ENCODE peak calls at places on chromosomes 12 and 14, in eight cellular contexts. One of them, this sample, is unnamed.

GRCh38 chr12:57735952-57736742 is 2.4 kb downstream of the AGAP2 start:
- DNase-seq in WTC11: peak; percentile 80
- DNase-seq in B cell: no peak
- DNase-seq in AG10803: no peak
- DNase-seq in stomach: no peak
- DNase-seq in mesothelial cell of epicardium: no peak
- DNase-seq in coronary artery: no peak
- DNase-seq in keratinocyte: no peak
- DNase-seq in this sample: no peak

GRCh38 chr12:25995906-25996305 is 37.4 kb downstream of the RASSF8 start:
- DNase-seq in WTC11: no peak
- DNase-seq in B cell: no peak
- DNase-seq in AG10803: peak; percentile 65
- DNase-seq in stomach: no peak
- DNase-seq in mesothelial cell of epicardium: no peak
- DNase-seq in coronary artery: no peak
- DNase-seq in keratinocyte: no peak
- DNase-seq in this sample: no peak

GRCh38 chr14:101127239-101127638 is 223.7 kb upstream of the RTL1 start:
- DNase-seq in WTC11: no peak
- DNase-seq in B cell: no peak
- DNase-seq in AG10803: peak; percentile 8
- DNase-seq in stomach: peak; percentile 9
- DNase-seq in mesothelial cell of epicardium: peak; percentile 7
- DNase-seq in coronary artery: no peak
- DNase-seq in keratinocyte: no peak
- DNase-seq in this sample: peak; percentile 58

GRCh38 chr12:6917491-6918231 is 3.3 kb downstream of the ENO2 start:
- DNase-seq in WTC11: no peak
- DNase-seq in B cell: no peak
- DNase-seq in AG10803: no peak
- DNase-seq in stomach: no peak
- DNase-seq in mesothelial cell of epicardium: no peak
- DNase-seq in coronary artery: no peak
- DNase-seq in keratinocyte: no peak
- DNase-seq in this sample: no peak

GRCh38 chr12:111430418-111431353 is 25.0 kb downstream of the SH2B3 start:
- DNase-seq in WTC11: no peak
- DNase-seq in B cell: peak; percentile 79
- DNase-seq in AG10803: no peak
- DNase-seq in stomach: no peak
- DNase-seq in mesothelial cell of epicardium: no peak
- DNase-seq in coronary artery: no peak
- DNase-seq in keratinocyte: no peak
- DNase-seq in this sample: no peak

GRCh38 chr14:65169351-65169750 is 67.0 kb upstream of the MAX start:
- DNase-seq in WTC11: no peak
- DNase-seq in B cell: peak; percentile 57
- DNase-seq in AG10803: peak; percentile 80
- DNase-seq in stomach: no peak
- DNase-seq in mesothelial cell of epicardium: no peak
- DNase-seq in coronary artery: no peak
- DNase-seq in keratinocyte: no peak
- DNase-seq in this sample: no peak

GRCh38 chr14:59464651-59465569 is at the start of gene GPR135:
- DNase-seq in WTC11: peak; percentile 68
- DNase-seq in B cell: peak; percentile 75
- DNase-seq in AG10803: peak; percentile 38
- DNase-seq in stomach: peak; percentile 67
- DNase-seq in mesothelial cell of epicardium: peak; percentile 75
- DNase-seq in coronary artery: peak; percentile 89
- DNase-seq in keratinocyte: no peak
- DNase-seq in this sample: no peak

GRCh38 chr12:6370994-6371754 is 4.2 kb downstream of the SCNN1A start:
- DNase-seq in WTC11: peak; percentile 87
- DNase-seq in B cell: no peak
- DNase-seq in AG10803: no peak
- DNase-seq in stomach: peak; percentile 66
- DNase-seq in mesothelial cell of epicardium: no peak
- DNase-seq in coronary artery: no peak
- DNase-seq in keratinocyte: peak; percentile 93
- DNase-seq in this sample: no peak

GRCh38 chr14:54931598-54932340 is 29.1 kb upstream of the GCH1 start:
- DNase-seq in WTC11: no peak
- DNase-seq in B cell: no peak
- DNase-seq in AG10803: no peak
- DNase-seq in stomach: no peak
- DNase-seq in mesothelial cell of epicardium: no peak
- DNase-seq in coronary artery: no peak
- DNase-seq in keratinocyte: no peak
- DNase-seq in this sample: no peak

GRCh38 chr14:99755629-99756603 is 37.3 kb upstream of the EML1 start:
- DNase-seq in WTC11: no peak
- DNase-seq in B cell: no peak
- DNase-seq in AG10803: peak; percentile 90
- DNase-seq in stomach: peak; percentile 77
- DNase-seq in mesothelial cell of epicardium: no peak
- DNase-seq in coronary artery: peak; percentile 92
- DNase-seq in keratinocyte: no peak
- DNase-seq in this sample: no peak

GRCh38 chr14:33809456-33809855 is 141.4 kb downstream of the EGLN3 start:
- DNase-seq in WTC11: no peak
- DNase-seq in B cell: no peak
- DNase-seq in AG10803: no peak
- DNase-seq in stomach: no peak
- DNase-seq in mesothelial cell of epicardium: no peak
- DNase-seq in coronary artery: no peak
- DNase-seq in keratinocyte: no peak
- DNase-seq in this sample: no peak

GRCh38 chr14:59185676-59186075 is 2.8 kb upstream of the DAAM1 start:
- DNase-seq in WTC11: no peak
- DNase-seq in B cell: no peak
- DNase-seq in AG10803: no peak
- DNase-seq in stomach: no peak
- DNase-seq in mesothelial cell of epicardium: no peak
- DNase-seq in coronary artery: no peak
- DNase-seq in keratinocyte: no peak
- DNase-seq in this sample: no peak

GRCh38 chr12:89236748-89237428 is 115.4 kb downstream of the DUSP6 start:
- DNase-seq in WTC11: no peak
- DNase-seq in B cell: no peak
- DNase-seq in AG10803: peak; percentile 53
- DNase-seq in stomach: no peak
- DNase-seq in mesothelial cell of epicardium: no peak
- DNase-seq in coronary artery: no peak
- DNase-seq in keratinocyte: no peak
- DNase-seq in this sample: no peak

GRCh38 chr12:49867580-49868341 is 24.9 kb upstream of the BCDIN3D start:
- DNase-seq in WTC11: no peak
- DNase-seq in B cell: no peak
- DNase-seq in AG10803: no peak
- DNase-seq in stomach: no peak
- DNase-seq in mesothelial cell of epicardium: no peak
- DNase-seq in coronary artery: peak; percentile 69
- DNase-seq in keratinocyte: no peak
- DNase-seq in this sample: no peak

GRCh38 chr12:55965941-55966407 is at the start of gene PMEL:
- DNase-seq in WTC11: peak; percentile 48
- DNase-seq in B cell: no peak
- DNase-seq in AG10803: peak; percentile 8
- DNase-seq in stomach: no peak
- DNase-seq in mesothelial cell of epicardium: no peak
- DNase-seq in coronary artery: no peak
- DNase-seq in keratinocyte: no peak
- DNase-seq in this sample: no peak

GRCh38 chr12:55965240-55965639 is 602 bp downstream of the PMEL start:
- DNase-seq in WTC11: no peak
- DNase-seq in B cell: no peak
- DNase-seq in AG10803: no peak
- DNase-seq in stomach: no peak
- DNase-seq in mesothelial cell of epicardium: no peak
- DNase-seq in coronary artery: no peak
- DNase-seq in keratinocyte: no peak
- DNase-seq in this sample: no peak

GRCh38 chr12:55969356-55969755 is 2.7 kb downstream of the CDK2 start:
- DNase-seq in WTC11: no peak
- DNase-seq in B cell: no peak
- DNase-seq in AG10803: no peak
- DNase-seq in stomach: no peak
- DNase-seq in mesothelial cell of epicardium: no peak
- DNase-seq in coronary artery: no peak
- DNase-seq in keratinocyte: no peak
- DNase-seq in this sample: no peak

GRCh38 chr12:55966408-55967281 is at the start of gene CDK2:
- DNase-seq in WTC11: peak; percentile 97
- DNase-seq in B cell: peak; percentile 84
- DNase-seq in AG10803: peak; percentile 65
- DNase-seq in stomach: peak; percentile 97
- DNase-seq in mesothelial cell of epicardium: peak; percentile 96
- DNase-seq in coronary artery: peak; percentile 95
- DNase-seq in keratinocyte: no peak
- DNase-seq in this sample: no peak

GRCh38 chr12:55963760-55964159 is 2.1 kb downstream of the PMEL start:
- DNase-seq in WTC11: no peak
- DNase-seq in B cell: no peak
- DNase-seq in AG10803: no peak
- DNase-seq in stomach: no peak
- DNase-seq in mesothelial cell of epicardium: no peak
- DNase-seq in coronary artery: no peak
- DNase-seq in keratinocyte: no peak
- DNase-seq in this sample: no peak
- TF ChIP-seq CTCF in WTC11: no peak
- TF ChIP-seq CTCF in B cell: no peak
- TF ChIP-seq CTCF in AG10803: no peak
- TF ChIP-seq CTCF in stomach: no peak
- TF ChIP-seq CTCF in mesothelial cell of epicardium: no peak
- TF ChIP-seq CTCF in coronary artery: no peak
- TF ChIP-seq CTCF in keratinocyte: no peak
- TF ChIP-seq CTCF in this sample: no peak

GRCh38 chr14:70317091-70317968 is 42.2 kb downstream of the COX16 start:
- DNase-seq in WTC11: no peak
- DNase-seq in B cell: no peak
- DNase-seq in AG10803: no peak
- DNase-seq in stomach: no peak
- DNase-seq in mesothelial cell of epicardium: no peak
- DNase-seq in coronary artery: no peak
- DNase-seq in keratinocyte: no peak
- DNase-seq in this sample: no peak

GRCh38 chr14:70315942-70316341 is 43.5 kb downstream of the COX16 start:
- DNase-seq in WTC11: no peak
- DNase-seq in B cell: no peak
- DNase-seq in AG10803: no peak
- DNase-seq in stomach: no peak
- DNase-seq in mesothelial cell of epicardium: no peak
- DNase-seq in coronary artery: no peak
- DNase-seq in keratinocyte: no peak
- DNase-seq in this sample: no peak

GRCh38 chr14:70318635-70319013 is 40.9 kb downstream of the COX16 start:
- DNase-seq in WTC11: no peak
- DNase-seq in B cell: no peak
- DNase-seq in AG10803: no peak
- DNase-seq in stomach: no peak
- DNase-seq in mesothelial cell of epicardium: no peak
- DNase-seq in coronary artery: no peak
- DNase-seq in keratinocyte: no peak
- DNase-seq in this sample: no peak

GRCh38 chr14:70320294-70320693 is 39.2 kb downstream of the COX16 start:
- DNase-seq in WTC11: no peak
- DNase-seq in B cell: no peak
- DNase-seq in AG10803: no peak
- DNase-seq in stomach: no peak
- DNase-seq in mesothelial cell of epicardium: no peak
- DNase-seq in coronary artery: no peak
- DNase-seq in keratinocyte: no peak
- DNase-seq in this sample: no peak

DNA sequence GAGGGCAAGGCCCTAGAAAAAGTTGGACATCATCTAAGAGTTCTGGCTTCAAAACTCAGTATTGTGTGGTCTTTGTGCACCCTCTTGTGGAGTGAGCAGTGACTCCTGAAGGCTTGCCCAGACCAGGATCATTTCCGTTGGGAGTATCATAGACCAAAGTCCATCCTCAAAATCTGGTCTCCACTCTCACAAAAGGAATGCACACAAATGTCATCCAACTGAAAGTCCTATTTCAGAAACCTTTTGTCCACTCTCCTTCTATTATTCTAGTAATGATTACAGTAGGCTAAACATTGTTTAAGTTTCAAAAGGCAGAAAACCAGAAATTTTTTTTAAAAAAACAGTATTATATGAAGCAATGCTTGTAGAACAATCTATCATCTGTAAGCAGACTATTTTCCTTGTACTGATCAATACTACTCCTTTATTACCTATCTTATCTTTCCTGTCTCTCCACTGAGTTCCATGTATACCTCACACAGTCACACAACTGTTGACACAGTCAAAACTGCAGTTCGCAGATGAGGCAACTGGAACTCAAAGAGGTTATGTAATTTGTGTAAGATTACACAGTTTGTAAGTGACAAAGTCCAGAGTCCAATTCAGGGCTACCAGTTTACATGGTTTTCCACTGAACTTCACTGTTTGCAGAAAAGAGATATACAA is 41.4 kb downstream of the COX16 start:
- DNase-seq in WTC11: peak; percentile 49
- DNase-seq in B cell: no peak
- DNase-seq in AG10803: peak; percentile 49
- DNase-seq in stomach: peak; percentile 47
- DNase-seq in mesothelial cell of epicardium: peak; percentile 45
- DNase-seq in coronary artery: no peak
- DNase-seq in keratinocyte: no peak
- DNase-seq in this sample: no peak
- TF ChIP-seq CTCF in WTC11: peak; percentile 49
- TF ChIP-seq CTCF in B cell: peak; percentile 16
- TF ChIP-seq CTCF in AG10803: peak; percentile 57
- TF ChIP-seq CTCF in stomach: peak; percentile 41
- TF ChIP-seq CTCF in mesothelial cell of epicardium: peak; percentile 19
- TF ChIP-seq CTCF in coronary artery: no peak
- TF ChIP-seq CTCF in keratinocyte: peak; percentile 63
- TF ChIP-seq CTCF in this sample: no peak

GRCh38 chr12:30837595-30837994 is 82.8 kb upstream of the CAPRIN2 start:
- DNase-seq in WTC11: no peak
- DNase-seq in B cell: no peak
- DNase-seq in AG10803: no peak
- DNase-seq in stomach: no peak
- DNase-seq in mesothelial cell of epicardium: no peak
- DNase-seq in coronary artery: no peak
- DNase-seq in keratinocyte: no peak
- DNase-seq in this sample: peak; percentile 67
- TF ChIP-seq CTCF in WTC11: no peak
- TF ChIP-seq CTCF in B cell: no peak
- TF ChIP-seq CTCF in AG10803: no peak
- TF ChIP-seq CTCF in stomach: no peak
- TF ChIP-seq CTCF in mesothelial cell of epicardium: no peak
- TF ChIP-seq CTCF in coronary artery: no peak
- TF ChIP-seq CTCF in keratinocyte: no peak
- TF ChIP-seq CTCF in this sample: no peak

DNA sequence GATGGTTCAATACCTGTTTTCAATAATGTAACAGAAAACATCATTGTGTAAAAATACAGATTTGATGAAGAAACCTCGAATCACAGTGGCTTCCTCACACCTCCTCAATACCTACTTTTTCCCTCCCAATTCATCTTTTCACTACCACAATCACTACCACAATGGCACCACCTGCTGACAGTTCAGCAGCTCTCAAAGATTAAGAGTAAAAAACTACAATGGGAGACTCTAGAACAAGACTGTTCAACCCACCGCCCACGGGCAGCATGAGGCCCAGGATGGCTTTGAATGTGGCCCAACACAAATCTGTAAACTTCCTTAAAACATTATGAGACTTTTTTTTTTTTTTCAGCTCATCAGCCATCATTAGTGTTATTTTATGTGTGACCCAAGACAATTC is 15.2 kb downstream of the MED6 start:
- DNase-seq in WTC11: no peak
- DNase-seq in B cell: no peak
- DNase-seq in AG10803: no peak
- DNase-seq in stomach: no peak
- DNase-seq in mesothelial cell of epicardium: no peak
- DNase-seq in coronary artery: no peak
- DNase-seq in keratinocyte: no peak
- DNase-seq in this sample: no peak
- TF ChIP-seq CTCF in WTC11: no peak
- TF ChIP-seq CTCF in B cell: no peak
- TF ChIP-seq CTCF in AG10803: no peak
- TF ChIP-seq CTCF in stomach: no peak
- TF ChIP-seq CTCF in mesothelial cell of epicardium: no peak
- TF ChIP-seq CTCF in coronary artery: no peak
- TF ChIP-seq CTCF in keratinocyte: no peak
- TF ChIP-seq CTCF in this sample: no peak

This sample was measured in vagina.